ENCODE peak calls at places on chromosomes 13 and 19, in nine cellular contexts. H, L, E, R, I, W, B, O and A are unnamed samples.

GRCh38 chr13:40302351-40302750 is 364.1 kb downstream of the FOXO1 start:
- DNase-seq in H (no peak), L (no peak), E (no peak), R (no peak), I (no peak), W (no peak), B (no peak), O (no peak), A (no peak)

GRCh38 chr13:110268576-110269185 is 38.3 kb downstream of the COL4A1 start:
- DNase-seq in H (no peak), L (no peak), E (no peak), R (no peak), I (no peak), W (no peak), B (no peak), O (no peak), A (no peak)

GRCh38 chr13:98771838-98772611 is 19.6 kb upstream of the SLC15A1 start:
- DNase-seq in H (no peak), L (no peak), E (no peak), R (no peak), I (no peak), W (no peak), B (no peak), O (no peak), A (no peak)

GRCh38 chr13:114102521-114103288 is 29.7 kb downstream of the RASA3 start:
- DNase-seq in H (peak), L (no peak), E (no peak), R (no peak), I (no peak), W (no peak), B (no peak), O (no peak), A (no peak)

GRCh38 chr13:65892859-65893258 is 1337.3 kb downstream of the PCDH9 start:
- DNase-seq in H (no peak), L (no peak), E (no peak), R (peak), I (no peak), W (no peak), B (no peak), O (no peak), A (no peak)

GRCh38 chr13:85755123-85755522 is 44.1 kb downstream of the SLITRK6 start:
- DNase-seq in H (no peak), L (no peak), E (no peak), R (peak), I (no peak), W (no peak), B (peak), O (no peak), A (no peak)

GRCh38 chr19:44812142-44812718 is 3.3 kb downstream of the BCAM start:
- DNase-seq in H (no peak), L (no peak), E (no peak), R (no peak), I (no peak), W (no peak), B (no peak), O (no peak), A (no peak)

GRCh38 chr13:59391696-59392095 is 772.0 kb downstream of the DIAPH3 start:
- DNase-seq in H (no peak), L (peak), E (peak), R (peak), I (peak), W (peak), B (peak), O (no peak), A (peak)

DNA sequence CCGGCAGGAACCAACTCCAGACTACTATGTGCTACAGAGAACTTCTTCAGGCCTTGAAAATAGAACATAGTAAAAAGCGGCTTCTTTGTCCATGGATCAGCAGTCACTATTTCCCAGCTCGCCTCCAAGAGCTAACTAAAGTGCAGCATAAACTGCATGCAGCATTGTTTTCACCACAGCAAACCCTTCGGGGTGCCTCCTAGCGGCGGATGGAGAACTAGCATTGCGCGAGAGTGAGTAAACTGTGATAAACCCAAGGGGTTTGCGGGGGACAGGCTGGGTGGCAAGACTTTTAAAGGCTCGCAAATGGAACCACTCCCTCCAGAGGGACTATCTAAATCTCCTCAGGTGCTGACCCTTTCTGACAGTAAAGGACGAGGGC is 21.6 kb upstream of the SGCG start:
- DNase-seq in H (peak), L (no peak), E (no peak), R (peak), I (peak), W (no peak), B (peak), O (no peak), A (no peak)
- H3K27ac ChIP-seq in H (no peak), L (no peak), E (no peak), R (no peak), I (no peak), W (no peak), B (no peak), O (no peak), A (no peak)

GRCh38 chr13:51222510-51223283 is 499 bp downstream of the FAM124A start:
- DNase-seq in H (no peak), L (no peak), E (no peak), R (no peak), I (peak), W (no peak), B (no peak), O (no peak), A (no peak)

GRCh38 chr13:51225034-51225433 is 2.8 kb downstream of the FAM124A start:
- DNase-seq in H (no peak), L (no peak), E (no peak), R (no peak), I (no peak), W (no peak), B (no peak), O (no peak), A (no peak)

GRCh38 chr13:51221674-51222509 is at the start of gene FAM124A:
- DNase-seq in H (peak), L (peak), E (peak), R (peak), I (peak), W (peak), B (no peak), O (no peak), A (no peak)

GRCh38 chr13:51221108-51221507 is 1.1 kb upstream of the FAM124A start:
- DNase-seq in H (no peak), L (no peak), E (no peak), R (no peak), I (no peak), W (no peak), B (no peak), O (no peak), A (no peak)

GRCh38 chr13:51223284-51224270 is 1.4 kb downstream of the FAM124A start:
- DNase-seq in H (no peak), L (no peak), E (no peak), R (no peak), I (no peak), W (no peak), B (no peak), O (no peak), A (no peak)
- H3K27ac ChIP-seq in H (peak), L (no peak), E (no peak), R (no peak), I (peak), W (no peak), B (no peak), O (no peak), A (no peak)

DNA sequence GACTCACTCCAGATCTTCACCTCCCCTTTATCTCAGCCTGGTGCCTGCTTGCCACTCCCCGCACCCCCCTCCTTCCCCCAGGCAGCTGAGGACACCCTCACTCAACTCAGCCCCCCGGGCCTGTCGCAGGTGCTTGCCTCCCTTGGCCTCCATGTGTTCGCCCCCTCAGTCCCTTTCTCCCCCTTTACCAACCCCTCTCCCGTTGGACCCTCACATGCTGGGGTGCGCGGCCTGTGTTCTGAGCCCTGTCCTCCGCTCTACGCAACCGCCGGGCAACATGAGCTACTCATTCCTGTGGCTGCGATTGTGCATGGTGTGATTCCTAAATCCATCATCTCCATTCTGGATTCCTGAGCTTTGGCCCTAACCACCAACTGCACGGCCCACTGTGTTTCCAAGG is 5.1 kb downstream of the CHERP start:
- DNase-seq in H (no peak), L (no peak), E (no peak), R (no peak), I (no peak), W (no peak), B (no peak), O (no peak), A (no peak)
- H3K27ac ChIP-seq in H (no peak), L (no peak), E (no peak), R (no peak), I (no peak), W (no peak), B (no peak), O (no peak), A (no peak)

DNA sequence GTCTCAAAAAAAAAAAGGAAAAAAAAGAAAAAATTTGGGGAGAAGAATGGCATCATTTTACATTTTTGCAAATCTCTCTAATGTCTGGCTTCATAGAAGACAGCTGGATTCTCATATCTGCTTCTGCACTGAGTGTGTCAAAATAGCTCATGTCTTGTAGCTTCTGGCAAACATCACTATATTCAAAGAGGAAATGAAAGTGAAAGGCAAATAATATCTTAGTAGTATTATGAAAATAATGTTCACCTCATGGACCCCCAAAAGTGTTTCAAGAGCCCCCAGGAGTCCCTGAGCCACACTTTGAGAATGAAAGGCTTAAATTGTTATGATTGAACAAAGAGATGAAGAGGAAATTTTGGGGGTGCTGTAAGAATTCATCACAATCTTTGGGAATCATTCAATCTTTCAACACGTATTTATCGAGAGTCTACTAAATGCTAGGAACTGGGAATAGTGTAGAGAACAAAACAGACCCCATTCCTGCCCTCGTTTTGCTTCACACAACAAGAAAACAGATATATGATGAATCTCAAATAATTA is 1.2 kb upstream of the SLC6A16 start:
- DNase-seq in H (no peak), L (no peak), E (no peak), R (no peak), I (no peak), W (no peak), B (no peak), O (no peak), A (no peak)
- H3K27ac ChIP-seq in H (no peak), L (no peak), E (no peak), R (no peak), I (no peak), W (no peak), B (no peak), O (no peak), A (no peak)